ENCODE peak calls at places on chromosomes 12 and 14, in five cellular contexts. One of them, this sample, is unnamed.

GRCh38 chr12:11067514-11067913 is 5.4 kb upstream of the TAS2R46 start:
- DNase-seq in astrocyte: peak; percentile 45
- DNase-seq in tibial nerve: peak; percentile 12
- DNase-seq in lower lobe of right lung: no peak
- DNase-seq in mesendoderm: no peak
- DNase-seq in this sample: no peak

GRCh38 chr12:94994312-94994711 is 9.2 kb downstream of the NDUFA12 start:
- DNase-seq in astrocyte: peak; percentile 79
- DNase-seq in tibial nerve: no peak
- DNase-seq in lower lobe of right lung: no peak
- DNase-seq in mesendoderm: no peak
- DNase-seq in this sample: peak; percentile 71

GRCh38 chr14:49303952-49304516 is 282.1 kb downstream of the RPS29 start:
- DNase-seq in astrocyte: peak; percentile 24
- DNase-seq in tibial nerve: peak; percentile 8
- DNase-seq in lower lobe of right lung: no peak
- DNase-seq in mesendoderm: peak; percentile 86
- DNase-seq in this sample: no peak

GRCh38 chr14:64775081-64775777 is 71.0 kb downstream of the PLEKHG3 start:
- DNase-seq in astrocyte: no peak
- DNase-seq in tibial nerve: no peak
- DNase-seq in lower lobe of right lung: no peak
- DNase-seq in mesendoderm: no peak
- DNase-seq in this sample: peak; percentile 58

GRCh38 chr12:45660330-45660729 is 69.2 kb upstream of the ARID2 start:
- DNase-seq in astrocyte: peak; percentile 58
- DNase-seq in tibial nerve: no peak
- DNase-seq in lower lobe of right lung: no peak
- DNase-seq in mesendoderm: no peak
- DNase-seq in this sample: peak; percentile 57

GRCh38 chr12:67474934-67475620 is 173.5 kb upstream of the DYRK2 start:
- DNase-seq in astrocyte: no peak
- DNase-seq in tibial nerve: no peak
- DNase-seq in lower lobe of right lung: no peak
- DNase-seq in mesendoderm: no peak
- DNase-seq in this sample: no peak

GRCh38 chr12:2147335-2147734 is 94.5 kb downstream of the CACNA1C start:
- DNase-seq in astrocyte: no peak
- DNase-seq in tibial nerve: no peak
- DNase-seq in lower lobe of right lung: no peak
- DNase-seq in mesendoderm: no peak
- DNase-seq in this sample: no peak

GRCh38 chr14:95875831-95876768 is 532 bp upstream of the TUNAR start:
- DNase-seq in astrocyte: no peak
- DNase-seq in tibial nerve: no peak
- DNase-seq in lower lobe of right lung: no peak
- DNase-seq in mesendoderm: peak; percentile 71
- DNase-seq in this sample: no peak

GRCh38 chr14:73758392-73759182 is 44.4 kb upstream of the PNMA1 start:
- DNase-seq in astrocyte: peak; percentile 43
- DNase-seq in tibial nerve: peak; percentile 44
- DNase-seq in lower lobe of right lung: peak; percentile 86
- DNase-seq in mesendoderm: peak; percentile 91
- DNase-seq in this sample: peak; percentile 92

GRCh38 chr14:20743556-20743955 is 2.1 kb upstream of the EDDM3A start:
- DNase-seq in astrocyte: no peak
- DNase-seq in tibial nerve: no peak
- DNase-seq in lower lobe of right lung: no peak
- DNase-seq in mesendoderm: no peak
- DNase-seq in this sample: no peak

GRCh38 chr12:28390716-28391452 is 200.6 kb downstream of the CCDC91 start:
- DNase-seq in astrocyte: peak; percentile 44
- DNase-seq in tibial nerve: peak; percentile 7
- DNase-seq in lower lobe of right lung: no peak
- DNase-seq in mesendoderm: no peak
- DNase-seq in this sample: no peak

GRCh38 chr14:49959822-49960408 is 67.0 kb downstream of the ARF6 start:
- DNase-seq in astrocyte: no peak
- DNase-seq in tibial nerve: no peak
- DNase-seq in lower lobe of right lung: no peak
- DNase-seq in mesendoderm: no peak
- DNase-seq in this sample: peak; percentile 19

GRCh38 chr12:53251477-53252348 is 16.4 kb upstream of the ESPL1 start:
- DNase-seq in astrocyte: peak; percentile 44
- DNase-seq in tibial nerve: peak; percentile 65
- DNase-seq in lower lobe of right lung: peak; percentile 83
- DNase-seq in mesendoderm: peak; percentile 94
- DNase-seq in this sample: no peak

GRCh38 chr14:65906948-65907347 is 494.4 kb downstream of the FUT8 start:
- DNase-seq in astrocyte: no peak
- DNase-seq in tibial nerve: no peak
- DNase-seq in lower lobe of right lung: no peak
- DNase-seq in mesendoderm: no peak
- DNase-seq in this sample: no peak

GRCh38 chr14:37598085-37598972 is 2.9 kb downstream of the TTC6 start:
- DNase-seq in astrocyte: no peak
- DNase-seq in tibial nerve: no peak
- DNase-seq in lower lobe of right lung: peak; percentile 81
- DNase-seq in mesendoderm: no peak
- DNase-seq in this sample: no peak

GRCh38 chr12:57479376-57480115 is at the start of gene ARHGAP9:
- DNase-seq in astrocyte: no peak
- DNase-seq in tibial nerve: no peak
- DNase-seq in lower lobe of right lung: peak; percentile 49
- DNase-seq in mesendoderm: no peak
- DNase-seq in this sample: no peak

GRCh38 chr14:74402264-74403251 is 23.5 kb downstream of the SYNDIG1L start:
- DNase-seq in astrocyte: no peak
- DNase-seq in tibial nerve: no peak
- DNase-seq in lower lobe of right lung: peak; percentile 34
- DNase-seq in mesendoderm: no peak
- DNase-seq in this sample: peak; percentile 54

GRCh38 chr14:33848706-33849454 is 102.0 kb downstream of the EGLN3 start:
- DNase-seq in astrocyte: peak; percentile 30
- DNase-seq in tibial nerve: no peak
- DNase-seq in lower lobe of right lung: no peak
- DNase-seq in mesendoderm: peak; percentile 98
- DNase-seq in this sample: no peak

GRCh38 chr14:74763803-74764531 is 851 bp downstream of the YLPM1 start:
- DNase-seq in astrocyte: peak; percentile 18
- DNase-seq in tibial nerve: peak; percentile 11
- DNase-seq in lower lobe of right lung: no peak
- DNase-seq in mesendoderm: peak; percentile 53
- DNase-seq in this sample: no peak

GRCh38 chr14:106619618-106620017 is 1093.2 kb downstream of the TMEM121 start:
- DNase-seq in astrocyte: no peak
- DNase-seq in tibial nerve: no peak
- DNase-seq in lower lobe of right lung: no peak
- DNase-seq in mesendoderm: no peak
- DNase-seq in this sample: no peak
- H3K4me1 ChIP-seq in astrocyte: no peaks in the 10 kb centered on the region
- H3K4me1 ChIP-seq in tibial nerve: no peaks in the 10 kb centered on the region
- H3K4me1 ChIP-seq in lower lobe of right lung: no peaks in the 10 kb centered on the region
- H3K4me1 ChIP-seq in mesendoderm: no peaks in the 10 kb centered on the region
- H3K4me1 ChIP-seq in this sample: no peaks in the 10 kb centered on the region

GRCh38 chr14:31180299-31181051 is 27.1 kb downstream of the HECTD1 start:
- DNase-seq in astrocyte: no peak
- DNase-seq in tibial nerve: no peak
- DNase-seq in lower lobe of right lung: no peak
- DNase-seq in mesendoderm: no peak
- DNase-seq in this sample: no peak
- H3K4me1 ChIP-seq in astrocyte: no peaks in the 10 kb centered on the region
- H3K4me1 ChIP-seq in tibial nerve: no peaks in the 10 kb centered on the region
- H3K4me1 ChIP-seq in lower lobe of right lung: peaks cover 8% of the 10 kb centered on the region
- H3K4me1 ChIP-seq in mesendoderm: no peaks in the 10 kb centered on the region
- H3K4me1 ChIP-seq in this sample: no peaks in the 10 kb centered on the region

GRCh38 chr14:23609001-23609400 is 27.2 kb upstream of the DHRS2 start:
- DNase-seq in astrocyte: no peak
- DNase-seq in tibial nerve: no peak
- DNase-seq in lower lobe of right lung: no peak
- DNase-seq in mesendoderm: no peak
- DNase-seq in this sample: no peak
- H3K4me1 ChIP-seq in astrocyte: no peaks in the 10 kb centered on the region
- H3K4me1 ChIP-seq in tibial nerve: no peaks in the 10 kb centered on the region
- H3K4me1 ChIP-seq in lower lobe of right lung: peaks cover 3% of the 10 kb centered on the region
- H3K4me1 ChIP-seq in mesendoderm: no peaks in the 10 kb centered on the region
- H3K4me1 ChIP-seq in this sample: no peaks in the 10 kb centered on the region

GRCh38 chr12:54419088-54419887 is at the start of gene ITGA5:
- DNase-seq in astrocyte: peak; percentile 51
- DNase-seq in tibial nerve: peak; percentile 73
- DNase-seq in lower lobe of right lung: peak; percentile 81
- DNase-seq in mesendoderm: peak; percentile 73
- DNase-seq in this sample: peak; percentile 87
- H3K4me1 ChIP-seq in astrocyte: peaks cover 52% of the 10 kb centered on the region
- H3K4me1 ChIP-seq in tibial nerve: no peaks in the 10 kb centered on the region
- H3K4me1 ChIP-seq in lower lobe of right lung: peaks cover 47% of the 10 kb centered on the region
- H3K4me1 ChIP-seq in mesendoderm: peaks cover 33% of the 10 kb centered on the region
- H3K4me1 ChIP-seq in this sample: peaks cover 65% of the 10 kb centered on the region

DNA sequence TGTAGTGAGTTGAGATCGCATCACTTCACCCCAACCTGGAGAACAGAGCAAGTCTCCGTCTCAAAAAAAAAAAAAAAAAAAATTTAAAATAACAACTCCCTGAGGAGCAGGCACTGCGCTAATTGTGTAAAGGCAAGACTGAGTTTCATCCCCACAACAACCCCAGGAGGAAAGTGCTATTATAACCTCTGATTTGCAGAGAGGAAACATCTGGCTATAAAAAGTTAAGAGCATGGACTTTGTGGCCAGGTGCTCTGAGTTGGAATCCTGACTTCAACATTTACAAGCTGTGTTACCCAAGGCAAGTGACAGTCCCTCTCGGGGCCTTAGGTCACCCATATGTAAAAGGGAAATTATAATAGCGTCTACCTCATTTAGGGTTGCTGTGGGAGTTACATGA is 76.0 kb upstream of the MYL2 start:
- DNase-seq in astrocyte: no peak
- DNase-seq in tibial nerve: no peak
- DNase-seq in lower lobe of right lung: no peak
- DNase-seq in mesendoderm: no peak
- DNase-seq in this sample: no peak
- H3K4me1 ChIP-seq in astrocyte: no peaks in the 10 kb centered on the region
- H3K4me1 ChIP-seq in tibial nerve: no peaks in the 10 kb centered on the region
- H3K4me1 ChIP-seq in lower lobe of right lung: no peaks in the 10 kb centered on the region
- H3K4me1 ChIP-seq in mesendoderm: no peaks in the 10 kb centered on the region
- H3K4me1 ChIP-seq in this sample: no peaks in the 10 kb centered on the region

DNA sequence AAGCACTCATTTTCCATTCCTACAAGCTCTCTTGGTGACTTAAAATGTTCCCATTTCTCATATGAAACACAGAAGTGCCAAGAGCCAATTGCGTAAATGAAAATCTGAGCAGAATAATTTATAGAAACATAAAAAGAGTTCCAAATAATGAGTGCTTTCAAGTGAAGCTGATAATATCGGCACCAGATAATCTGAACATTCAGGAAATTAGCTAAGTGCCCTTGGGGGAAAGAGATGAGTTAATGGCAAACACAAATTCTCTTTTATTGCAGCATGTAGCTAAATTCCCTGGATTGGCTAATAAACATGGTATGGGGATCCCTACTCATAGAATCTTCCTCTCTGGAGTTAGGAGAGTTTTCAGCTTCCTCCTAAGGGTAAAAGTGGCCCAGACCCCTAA is 46.7 kb downstream of the DAD1 start:
- DNase-seq in astrocyte: no peak
- DNase-seq in tibial nerve: no peak
- DNase-seq in lower lobe of right lung: no peak
- DNase-seq in mesendoderm: no peak
- DNase-seq in this sample: no peak
- H3K4me1 ChIP-seq in astrocyte: peaks cover 22% of the 10 kb centered on the region
- H3K4me1 ChIP-seq in tibial nerve: no peaks in the 10 kb centered on the region
- H3K4me1 ChIP-seq in lower lobe of right lung: peaks cover 18% of the 10 kb centered on the region
- H3K4me1 ChIP-seq in mesendoderm: peaks cover 8% of the 10 kb centered on the region
- H3K4me1 ChIP-seq in this sample: peaks cover 14% of the 10 kb centered on the region

DNA sequence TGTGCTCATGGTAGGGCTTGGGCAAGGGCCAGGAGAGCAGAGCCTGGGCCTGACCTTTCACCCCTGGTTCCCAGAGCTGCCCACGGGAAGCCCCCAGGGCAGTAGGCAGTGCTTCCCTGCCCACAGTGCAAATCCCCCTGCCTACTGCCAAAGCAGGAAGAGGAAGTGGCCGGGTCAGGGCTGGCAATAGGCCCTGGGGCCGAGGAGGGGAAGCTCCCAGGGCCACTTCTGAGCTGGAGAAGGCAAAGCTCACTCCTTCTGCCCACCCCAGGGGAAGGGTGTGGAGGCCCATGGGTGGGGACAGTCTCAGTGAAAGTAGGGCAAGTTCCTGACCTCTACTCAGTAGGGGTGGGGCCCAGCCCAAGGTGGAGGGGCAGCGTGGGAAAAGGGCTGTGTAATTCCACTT is 5.4 kb upstream of the NR4A1 start:
- DNase-seq in astrocyte: no peak
- DNase-seq in tibial nerve: no peak
- DNase-seq in lower lobe of right lung: peak; percentile 84
- DNase-seq in mesendoderm: no peak
- DNase-seq in this sample: no peak
- H3K4me1 ChIP-seq in astrocyte: peaks cover 8% of the 10 kb centered on the region
- H3K4me1 ChIP-seq in tibial nerve: no peaks in the 10 kb centered on the region
- H3K4me1 ChIP-seq in lower lobe of right lung: peaks cover 78% of the 10 kb centered on the region
- H3K4me1 ChIP-seq in mesendoderm: peaks cover 4% of the 10 kb centered on the region
- H3K4me1 ChIP-seq in this sample: peaks cover 7% of the 10 kb centered on the region